ENCODE peak calls at places on chromosomes 5 and 9, in four cellular contexts. K is SK-N-SH, G is K562, T is H1. L is an unnamed sample.

GRCh38 chr5:128111818-128112448 is 28.4 kb downstream of the SLC12A2 start:
- DNase-seq in G (no peak), K (no peak), T (no peak), L (no peak)

GRCh38 chr5:26192496-26192895 is 845.9 kb downstream of the CDH9 start:
- DNase-seq in K (no peak), T (no peak), G (no peak), L (no peak)

GRCh38 chr9:33794560-33794959 is 801 bp upstream of the PRSS3 start:
- DNase-seq in T (no peak), G (no peak), K (no peak), L (no peak)

GRCh38 chr5:168648016-168648415 is 68.8 kb upstream of the PANK3 start:
- DNase-seq in K (no peak), T (no peak), G (no peak), L (no peak)

GRCh38 chr9:98602839-98603238 is 105.9 kb downstream of the GABBR2 start:
- DNase-seq in T (no peak), K (no peak), G (no peak), L (no peak)

GRCh38 chr5:43769576-43770352 is 166.8 kb downstream of the NNT start:
- DNase-seq in G (no peak), K (no peak), T (no peak), L (no peak)

GRCh38 chr5:37786416-37786815 is 53.4 kb downstream of the GDNF start:
- DNase-seq in T (no peak), K (no peak), G (no peak), L (no peak)

GRCh38 chr5:113574417-113574816 is 60.9 kb downstream of the YTHDC2 start:
- DNase-seq in K (no peak), T (no peak), G (peak; percentile 9), L (no peak)

GRCh38 chr5:99005506-99005905 is 76.7 kb upstream of the CHD1 start:
- DNase-seq in T (no peak), K (no peak), G (no peak), L (no peak)

GRCh38 chr9:136847065-136847826 is 2.0 kb upstream of the PHPT1 start:
- DNase-seq in G (peak; percentile 81), T (peak; percentile 86), K (peak; percentile 73), L (no peak)

GRCh38 chr5:108801301-108801700 is 53.6 kb downstream of the FER start:
- DNase-seq in K (no peak), T (no peak), G (no peak), L (no peak)

GRCh38 chr9:79686381-79687130 is 114.8 kb downstream of the TLE4 start:
- DNase-seq in T (no peak), G (no peak), K (no peak), L (no peak)

GRCh38 chr9:76215066-76215465 is 179.2 kb downstream of the RFK start:
- DNase-seq in T (no peak), K (no peak), G (no peak), L (no peak)

GRCh38 chr9:31519424-31519823 is 865.0 kb upstream of the ACO1 start:
- DNase-seq in G (no peak), K (no peak), T (no peak), L (no peak)

GRCh38 chr5:11046160-11046559 is 285.1 kb upstream of the DAP start:
- DNase-seq in K (no peak), G (no peak), T (peak; percentile 50), L (no peak)

GRCh38 chr9:36592801-36593583 is 20.3 kb downstream of the MELK start:
- DNase-seq in K (no peak), T (no peak), G (no peak), L (no peak)

GRCh38 chr5:17216176-17216973 is 1.1 kb upstream of the BASP1 start:
- DNase-seq in K (peak; percentile 76), T (peak; percentile 84), G (peak; percentile 22), L (peak; percentile 62)

GRCh38 chr9:5301544-5301943 is 3.0 kb downstream of the RLN2 start:
- DNase-seq in T (no peak), G (no peak), K (no peak), L (no peak)

GRCh38 chr5:134084166-134084565 is 30.3 kb upstream of the TCF7 start:
- DNase-seq in K (no peak), G (no peak), T (no peak), L (no peak)

GRCh38 chr5:163867738-163868137 is 362.3 kb downstream of the MAT2B start:
- DNase-seq in K (no peak), G (no peak), T (no peak), L (no peak)

GRCh38 chr9:134034215-134035040 is 9.1 kb downstream of the BRD3OS start:
- DNase-seq in G (no peak), T (no peak), K (no peak), L (no peak)

GRCh38 chr9:23658859-23659258 is 167.2 kb downstream of the ELAVL2 start:
- DNase-seq in K (no peak), T (no peak), G (no peak), L (no peak)

GRCh38 chr5:52886206-52886605 is 98.5 kb downstream of the ITGA1 start:
- DNase-seq in K (no peak), G (no peak), T (no peak), L (no peak)

GRCh38 chr5:171306785-171307591 is 2.1 kb upstream of the TLX3 start:
- DNase-seq in K (peak; percentile 64), T (peak; percentile 63), G (no peak), L (no peak)

GRCh38 chr9:89712285-89712684 is 107.5 kb downstream of the GADD45G start:
- DNase-seq in T (no peak), K (peak; percentile 47), G (no peak), L (no peak)

GRCh38 chr9:89710689-89711088 is 105.9 kb downstream of the GADD45G start:
- DNase-seq in G (no peak), T (no peak), K (no peak), L (no peak)

GRCh38 chr9:89714316-89714715 is 109.5 kb downstream of the GADD45G start:
- DNase-seq in T (no peak), K (no peak), G (no peak), L (no peak)

GRCh38 chr9:89715318-89715858 is 110.6 kb downstream of the GADD45G start:
- DNase-seq in G (no peak), T (no peak), K (no peak), L (no peak)

DNA sequence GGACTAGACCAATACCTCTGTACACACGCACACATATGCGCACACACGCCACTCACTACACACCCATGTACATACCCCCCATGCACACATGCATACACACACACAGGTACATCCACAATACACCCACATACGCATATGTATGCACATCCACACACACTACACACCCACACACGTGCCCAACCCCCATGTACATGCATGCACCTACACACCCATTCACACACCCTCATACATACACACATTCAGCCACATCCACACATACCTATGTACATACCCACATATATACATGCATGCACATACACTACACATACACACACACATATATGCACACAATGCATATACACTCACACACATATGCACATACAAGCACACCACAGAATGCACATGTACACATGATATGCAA is 107.1 kb downstream of the GADD45G start:
- DNase-seq in T (no peak), G (no peak), K (no peak), L (no peak)
- TF ChIP-seq NRF1 in T (no peak), G (no peak), K (no peak), L (no peak)

GRCh38 chr5:141001854-141002666 is 35.8 kb downstream of the PCDHAC2 start:
- DNase-seq in G (no peak), T (peak; percentile 88), K (peak; percentile 77), L (no peak)
- TF ChIP-seq NRF1 in G (no peak), T (no peak), K (no peak), L (no peak)

DNA sequence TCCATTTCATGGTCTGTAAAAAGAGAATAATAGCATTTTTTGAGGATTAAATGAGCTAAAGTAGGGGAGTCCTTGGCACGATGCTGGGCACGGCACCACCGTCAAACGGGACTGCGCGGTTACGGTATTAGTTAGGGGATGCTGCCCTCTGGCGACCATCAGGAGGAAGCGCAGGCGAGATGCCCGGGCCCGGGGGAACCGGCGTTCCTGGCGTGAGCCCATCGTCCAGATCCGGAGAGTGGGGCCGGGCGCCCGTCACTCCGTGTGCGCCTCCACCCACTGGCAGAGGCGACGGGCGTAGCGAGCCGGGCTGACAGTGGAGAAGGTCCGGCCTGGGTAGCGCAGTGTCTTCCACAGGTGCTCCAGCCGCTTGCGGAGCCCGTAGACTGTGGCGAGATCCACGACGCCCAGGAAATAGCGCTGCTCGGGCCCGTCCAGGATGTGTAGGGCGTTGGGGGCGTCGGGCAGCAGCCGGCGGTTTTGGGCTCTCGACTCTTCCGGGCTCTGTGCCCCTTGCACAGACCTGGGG is 4.8 kb upstream of the ST6GALNAC4 start:
- DNase-seq in G (peak; percentile 72), T (peak; percentile 95), K (peak; percentile 94), L (no peak)
- TF ChIP-seq NRF1 in G (no peak), T (no peak), K (no peak), L (no peak)

GRCh38 chr9:87337335-87338074 is 160.2 kb upstream of the DAPK1 start:
- DNase-seq in K (peak; percentile 21), T (no peak), G (no peak), L (no peak)
- TF ChIP-seq NRF1 in K (no peak), T (no peak), G (no peak), L (no peak)

GRCh38 chr5:154132718-154133307 is 57.7 kb upstream of the GALNT10 start:
- DNase-seq in K (no peak), G (no peak), T (no peak), L (no peak)
- TF ChIP-seq NRF1 in K (no peak), G (no peak), T (no peak), L (no peak)

GRCh38 chr5:38845555-38846378 is at the start of gene OSMR:
- DNase-seq in T (peak; percentile 80), K (peak; percentile 62), G (peak; percentile 30), L (no peak)
- TF ChIP-seq NRF1 in T (no peak), K (peak; percentile 42), G (peak; percentile 39), L (no peak)

DNA sequence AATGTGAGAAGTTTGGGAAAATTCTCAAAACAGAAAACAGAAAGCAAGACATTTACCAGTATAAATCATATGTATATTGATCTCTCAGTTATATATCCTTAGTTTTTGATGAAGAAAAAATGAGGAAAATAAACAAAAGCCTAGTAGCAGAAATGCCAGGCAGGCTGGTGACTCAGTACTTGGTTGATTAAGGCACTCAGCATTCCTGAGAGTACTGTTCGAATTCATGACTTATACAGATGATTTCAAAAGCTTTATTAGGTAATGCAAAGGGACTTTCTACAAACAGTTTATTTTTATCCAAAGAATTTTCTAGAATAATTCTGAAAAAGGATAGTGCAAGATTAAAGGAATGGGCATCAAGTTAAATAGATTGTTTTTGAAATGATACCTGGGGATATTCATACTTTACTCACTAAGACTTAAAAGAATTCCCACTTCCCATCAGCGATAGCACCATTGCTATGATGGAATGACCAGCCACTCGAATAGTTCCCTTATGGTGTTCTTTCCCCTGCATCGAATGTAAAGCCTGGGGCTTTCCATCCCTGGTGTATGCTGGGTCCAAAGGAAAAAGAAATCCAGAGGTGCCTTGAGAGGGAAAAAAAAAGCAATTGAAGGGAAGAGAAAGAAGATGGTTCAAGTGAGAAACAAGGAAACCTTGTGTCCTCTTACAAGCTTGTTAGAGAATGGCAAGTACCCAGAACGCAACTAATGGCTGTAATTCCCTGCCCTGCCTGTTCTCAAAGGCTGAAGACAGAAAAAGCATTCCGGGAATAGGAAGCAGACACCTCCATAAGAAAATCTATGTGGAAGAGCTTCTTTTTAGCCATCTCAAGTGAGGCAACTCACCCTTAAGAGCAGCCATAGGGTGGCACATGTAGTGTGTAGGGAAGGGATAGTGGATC is 350.9 kb upstream of the DAB2 start:
- DNase-seq in G (no peak), T (no peak), K (no peak), L (no peak)
- TF ChIP-seq NRF1 in G (no peak), T (no peak), K (no peak), L (no peak)

GRCh38 chr5:159965031-159965837 is 43.7 kb upstream of the TTC1 start:
- DNase-seq in G (peak; percentile 15), K (peak; percentile 69), T (peak; percentile 85), L (no peak)
- TF ChIP-seq NRF1 in G (no peak), K (no peak), T (no peak), L (no peak)